ENCODE peak calls at places on chromosomes 11 and 22, in four cellular contexts. One of them, this sample, is unnamed.

GRCh38 chr22:28909375-28909774 is 26.0 kb downstream of the ZNRF3 start:
- DNase-seq in gastrocnemius medialis: no peak
- DNase-seq in mammary epithelial cell: no peak
- DNase-seq in activated B cell treated with CpG ODN at 0.5 μM for 24 hours: no peak
- DNase-seq in this sample: no peak

GRCh38 chr11:416757-417621 is 2.2 kb upstream of the SIGIRR start:
- DNase-seq in gastrocnemius medialis: no peak
- DNase-seq in mammary epithelial cell: peak; percentile 45
- DNase-seq in activated B cell treated with CpG ODN at 0.5 μM for 24 hours: peak; percentile 55
- DNase-seq in this sample: no peak

GRCh38 chr11:75635009-75635909 is 33.6 kb downstream of the MAP6 start:
- DNase-seq in gastrocnemius medialis: no peak
- DNase-seq in mammary epithelial cell: no peak
- DNase-seq in activated B cell treated with CpG ODN at 0.5 μM for 24 hours: no peak
- DNase-seq in this sample: no peak

GRCh38 chr11:1221848-1222311 is 986 bp upstream of the MUC5B start:
- DNase-seq in gastrocnemius medialis: no peak
- DNase-seq in mammary epithelial cell: no peak
- DNase-seq in activated B cell treated with CpG ODN at 0.5 μM for 24 hours: no peak
- DNase-seq in this sample: peak; percentile 82

GRCh38 chr22:20017622-20017958 is 967 bp upstream of the ARVCF start:
- DNase-seq in gastrocnemius medialis: no peak
- DNase-seq in mammary epithelial cell: no peak
- DNase-seq in activated B cell treated with CpG ODN at 0.5 μM for 24 hours: no peak
- DNase-seq in this sample: no peak

GRCh38 chr11:78784321-78785061 is 209.8 kb upstream of the NARS2 start:
- DNase-seq in gastrocnemius medialis: no peak
- DNase-seq in mammary epithelial cell: peak; percentile 48
- DNase-seq in activated B cell treated with CpG ODN at 0.5 μM for 24 hours: no peak
- DNase-seq in this sample: no peak

GRCh38 chr11:31797227-31798056 is 13.7 kb downstream of the PAX6 start:
- DNase-seq in gastrocnemius medialis: no peak
- DNase-seq in mammary epithelial cell: no peak
- DNase-seq in activated B cell treated with CpG ODN at 0.5 μM for 24 hours: no peak
- DNase-seq in this sample: no peak

GRCh38 chr11:18384157-18384641 is 10.2 kb upstream of the LDHA start:
- DNase-seq in gastrocnemius medialis: peak; percentile 41
- DNase-seq in mammary epithelial cell: peak; percentile 88
- DNase-seq in activated B cell treated with CpG ODN at 0.5 μM for 24 hours: peak; percentile 17
- DNase-seq in this sample: peak; percentile 93

GRCh38 chr11:47863189-47863892 is 15.2 kb upstream of the NUP160 start:
- DNase-seq in gastrocnemius medialis: no peak
- DNase-seq in mammary epithelial cell: no peak
- DNase-seq in activated B cell treated with CpG ODN at 0.5 μM for 24 hours: no peak
- DNase-seq in this sample: no peak

DNA sequence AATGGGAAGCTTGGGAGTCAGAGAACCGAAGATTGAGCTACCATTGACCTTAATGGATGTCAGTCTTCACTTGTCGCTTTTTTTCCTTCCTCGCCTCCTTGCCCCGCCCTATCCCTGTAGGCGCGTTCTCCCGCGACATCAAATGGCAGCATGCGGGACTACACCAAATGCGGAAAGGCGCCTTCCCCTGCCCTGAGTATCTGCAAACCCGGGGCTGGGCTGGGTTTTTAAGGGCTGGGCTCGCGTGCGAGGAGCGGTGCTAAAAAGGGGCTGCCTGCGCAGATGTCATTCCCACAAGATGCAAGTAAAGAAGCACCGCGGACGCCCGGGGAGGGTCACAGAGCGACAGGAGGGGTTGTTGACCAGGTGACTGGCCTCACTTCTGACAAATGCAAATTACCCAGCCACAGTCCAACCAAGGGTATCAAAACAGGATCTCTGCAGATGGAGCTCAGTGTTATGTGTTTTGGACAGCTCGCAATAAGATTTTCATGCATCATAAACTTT is 4.7 kb upstream of the FAM111B start:
- DNase-seq in gastrocnemius medialis: no peak
- DNase-seq in mammary epithelial cell: peak; percentile 32
- DNase-seq in activated B cell treated with CpG ODN at 0.5 μM for 24 hours: peak; percentile 82
- DNase-seq in this sample: peak; percentile 32
- TF ChIP-seq CTCF in gastrocnemius medialis: no peak
- TF ChIP-seq CTCF in mammary epithelial cell: peak; percentile 6
- TF ChIP-seq CTCF in activated B cell treated with CpG ODN at 0.5 μM for 24 hours: no peak
- TF ChIP-seq CTCF in this sample: no peak

GRCh38 chr11:63427971-63428508 is 58.5 kb downstream of the SLC22A9 start:
- DNase-seq in gastrocnemius medialis: no peak
- DNase-seq in mammary epithelial cell: no peak
- DNase-seq in activated B cell treated with CpG ODN at 0.5 μM for 24 hours: no peak
- DNase-seq in this sample: no peak
- TF ChIP-seq CTCF in gastrocnemius medialis: no peak
- TF ChIP-seq CTCF in mammary epithelial cell: no peak
- TF ChIP-seq CTCF in activated B cell treated with CpG ODN at 0.5 μM for 24 hours: no peak
- TF ChIP-seq CTCF in this sample: no peak

GRCh38 chr11:68804786-68805185 is 36.9 kb downstream of the CPT1A start:
- DNase-seq in gastrocnemius medialis: no peak
- DNase-seq in mammary epithelial cell: no peak
- DNase-seq in activated B cell treated with CpG ODN at 0.5 μM for 24 hours: no peak
- DNase-seq in this sample: no peak
- TF ChIP-seq CTCF in gastrocnemius medialis: no peak
- TF ChIP-seq CTCF in mammary epithelial cell: no peak
- TF ChIP-seq CTCF in activated B cell treated with CpG ODN at 0.5 μM for 24 hours: no peak
- TF ChIP-seq CTCF in this sample: no peak

DNA sequence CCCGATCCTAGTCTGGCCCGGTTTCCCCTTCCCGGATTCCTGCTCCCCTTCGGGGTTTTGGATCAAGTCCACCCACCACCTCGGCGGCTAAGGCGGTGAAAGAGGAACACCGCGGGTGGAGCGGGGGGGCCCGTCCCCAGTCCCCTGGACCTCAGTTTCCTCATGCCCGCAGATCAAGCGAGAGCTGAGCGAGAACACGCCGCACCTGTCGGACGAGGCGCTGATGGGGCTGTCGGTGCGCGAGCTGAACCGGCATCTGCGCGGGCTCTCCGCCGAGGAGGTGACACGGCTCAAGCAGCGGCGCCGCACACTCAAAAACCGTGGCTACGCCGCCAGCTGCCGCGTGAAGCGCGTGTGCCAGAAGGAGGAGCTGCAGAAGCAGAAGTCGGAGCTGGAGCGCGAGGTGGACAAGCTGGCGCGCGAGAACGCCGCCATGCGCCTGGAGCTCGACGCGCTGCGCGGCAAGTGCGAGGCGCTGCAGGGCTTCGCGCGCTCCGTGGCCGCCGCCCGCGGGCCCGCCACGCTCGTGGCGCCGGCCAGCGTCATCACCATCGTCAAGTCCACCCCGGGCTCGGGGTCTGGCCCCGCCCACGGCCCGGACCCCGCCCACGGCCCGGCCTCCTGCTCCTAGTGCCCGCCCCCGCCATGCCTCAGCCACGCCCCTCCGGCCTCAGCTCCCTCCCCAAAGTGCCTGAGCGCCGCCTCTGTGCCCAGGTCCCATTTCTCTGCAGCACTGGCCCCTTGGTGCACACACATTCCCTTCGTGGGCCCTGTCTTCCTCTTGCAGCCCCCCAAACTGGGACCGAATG is 12.7 kb downstream of the MAFF start:
- DNase-seq in gastrocnemius medialis: no peak
- DNase-seq in mammary epithelial cell: no peak
- DNase-seq in activated B cell treated with CpG ODN at 0.5 μM for 24 hours: peak; percentile 68
- DNase-seq in this sample: no peak
- TF ChIP-seq CTCF in gastrocnemius medialis: no peak
- TF ChIP-seq CTCF in mammary epithelial cell: no peak
- TF ChIP-seq CTCF in activated B cell treated with CpG ODN at 0.5 μM for 24 hours: no peak
- TF ChIP-seq CTCF in this sample: no peak

DNA sequence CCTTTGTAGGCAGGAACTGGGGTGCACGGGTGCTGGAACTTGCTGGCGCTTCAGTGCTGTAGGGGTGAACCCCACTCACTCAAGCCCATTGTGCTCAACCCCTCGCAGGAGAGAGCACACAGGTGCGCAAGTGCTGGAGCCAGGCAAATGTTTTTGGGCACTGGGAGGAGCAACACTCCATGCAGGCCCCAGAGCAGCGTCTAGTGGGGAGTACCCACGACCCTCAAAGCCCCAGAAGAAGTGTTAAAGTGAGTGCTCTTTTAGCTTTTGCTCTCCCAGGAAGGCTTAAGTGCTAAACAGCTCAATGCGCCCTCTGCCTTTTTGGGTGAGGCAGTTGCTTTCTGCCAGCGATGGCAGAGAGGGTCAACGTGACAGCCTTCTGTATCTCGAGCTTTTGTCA is 282.2 kb upstream of the ARHGAP42 start:
- DNase-seq in gastrocnemius medialis: no peak
- DNase-seq in mammary epithelial cell: no peak
- DNase-seq in activated B cell treated with CpG ODN at 0.5 μM for 24 hours: no peak
- DNase-seq in this sample: no peak
- TF ChIP-seq CTCF in gastrocnemius medialis: no peak
- TF ChIP-seq CTCF in mammary epithelial cell: no peak
- TF ChIP-seq CTCF in activated B cell treated with CpG ODN at 0.5 μM for 24 hours: no peak
- TF ChIP-seq CTCF in this sample: no peak